ENCODE peak calls at places on chromosomes 16 and 17, in four cellular contexts. R is tibial artery, L is EL, X is retina. N is an unnamed sample.

GRCh38 chr16:69111216-69111615 is 5.8 kb downstream of the HAS3 start:
- DNase-seq in L (no peak), X (no peak), R (peak), N (no peak)

GRCh38 chr17:21020622-21021021 is 22.2 kb downstream of the USP22 start:
- DNase-seq in R (peak), L (no peak), X (no peak), N (peak)

GRCh38 chr16:67326472-67327309 is at the start of the genes KCTD19 and LRRC36:
- DNase-seq in X (peak), R (peak), L (peak), N (peak)

GRCh38 chr16:57732011-57732410 is 3.6 kb upstream of the KATNB1 start:
- DNase-seq in X (no peak), R (no peak), L (peak), N (no peak)

GRCh38 chr17:80815151-80815561 is 176.5 kb upstream of the CHMP6 start:
- DNase-seq in X (no peak), L (no peak), R (peak), N (no peak)

GRCh38 chr17:17235212-17236174 is 1.5 kb downstream of the FLCN start:
- DNase-seq in X (peak), L (peak), R (no peak), N (no peak)

GRCh38 chr17:42642377-42642776 is 16.7 kb upstream of the TUBG2 start:
- DNase-seq in L (no peak), X (peak), R (no peak), N (no peak)

GRCh38 chr16:79076039-79076767 is 524.3 kb downstream of the MAF start:
- DNase-seq in X (no peak), L (no peak), R (no peak), N (no peak)

GRCh38 chr16:79257958-79258490 is 342.5 kb downstream of the MAF start:
- DNase-seq in R (no peak), L (no peak), X (no peak), N (no peak)

GRCh38 chr17:42098747-42099399 is 600 bp upstream of the ZNF385C start:
- DNase-seq in L (no peak), X (peak), R (no peak), N (no peak)

GRCh38 chr16:65833171-65833871 is 533.2 kb upstream of the CDH5 start:
- DNase-seq in X (no peak), R (no peak), L (peak), N (no peak)

GRCh38 chr16:51302042-51302441 is 151.0 kb upstream of the SALL1 start:
- DNase-seq in L (no peak), X (no peak), R (no peak), N (no peak)

GRCh38 chr17:43615952-43616351 is 45.8 kb downstream of the MEOX1 start:
- DNase-seq in L (no peak), R (no peak), X (no peak), N (no peak)

GRCh38 chr17:59785091-59785799 is 77.8 kb downstream of the VMP1 start:
- DNase-seq in X (no peak), L (no peak), R (no peak), N (no peak)

GRCh38 chr17:2484876-2485275 is 26.8 kb downstream of the METTL16 start:
- DNase-seq in X (peak), L (no peak), R (no peak), N (no peak)

GRCh38 chr17:19755392-19755791 is 7.3 kb upstream of the ALDH3A1 start:
- DNase-seq in X (no peak), L (no peak), R (no peak), N (no peak)

GRCh38 chr17:73795730-73796129 is 151.5 kb upstream of the SDK2 start:
- DNase-seq in X (no peak), R (no peak), L (no peak), N (no peak)

GRCh38 chr16:7369181-7369580 is 36.5 kb downstream of the RBFOX1 start:
- DNase-seq in L (no peak), X (no peak), R (no peak), N (no peak)

GRCh38 chr16:1090620-1091587 is 5.1 kb downstream of the C1QTNF8 start:
- DNase-seq in R (no peak), X (no peak), L (no peak), N (no peak)

GRCh38 chr16:12573300-12573699 is 230.4 kb downstream of the CPPED1 start:
- DNase-seq in R (peak), X (no peak), L (no peak), N (peak)

GRCh38 chr17:1509255-1509943 is 7.0 kb downstream of the INPP5K start:
- DNase-seq in R (no peak), X (no peak), L (peak), N (peak)

GRCh38 chr16:2933136-2933535 is 21.4 kb downstream of the FLYWCH1 start:
- DNase-seq in R (no peak), L (no peak), X (no peak), N (no peak)

GRCh38 chr17:68417317-68417716 is 40.0 kb downstream of the WIPI1 start:
- DNase-seq in X (no peak), R (no peak), L (no peak), N (no peak)

GRCh38 chr17:7576432-7576937 is 3.0 kb upstream of the CD68 start:
- DNase-seq in R (no peak), X (no peak), L (no peak), N (no peak)

GRCh38 chr16:35599429-35600165 is 2140.2 kb downstream of the TP53TG3F start:
- DNase-seq in R (no peak), X (no peak), L (no peak), N (no peak)

N was measured in left colon.